ENCODE peak calls at places on chromosomes 6 and 20, in six cellular contexts. P is hepatocyte; S is substantia nigra; Z is activated T-helper 1 cell treated with anti-CD3 and anti-CD28 coated beads, Interleukin-2, amount 50 U/mL, for 16 hours; K is memory B cell; J is SK-MEL-5. Y is an unnamed sample.
A peak's percentile ranks its signal among the peaks of the same experiment; 100 is the strongest.

GRCh38 chr6:107784669-107785068 is 39.4 kb downstream of the SCML4 start:
- DNase-seq in Z (no peak), S (no peak), J (no peak), P (no peak), K (no peak), Y (no peak)

GRCh38 chr6:106194949-106195919 is 109.1 kb downstream of the PRDM1 start:
- DNase-seq in P (no peak), J (peak; percentile 36), S (no peak), K (no peak), Z (no peak), Y (no peak)

GRCh38 chr20:53849471-53850059 is 220.8 kb downstream of the BCAS1 start:
- DNase-seq in P (no peak), S (no peak), Z (no peak), J (no peak), K (no peak), Y (no peak)

GRCh38 chr6:41736800-41737555 is 1.6 kb upstream of the TFEB start:
- DNase-seq in J (no peak), P (no peak), Z (no peak), S (no peak), K (no peak), Y (no peak)

GRCh38 chr6:3229566-3230274 is 2.3 kb upstream of the TUBB2B start:
- DNase-seq in S (peak; percentile 46), P (peak; percentile 54), J (no peak), Z (no peak), K (peak; percentile 40), Y (peak; percentile 50)

GRCh38 chr6:13766201-13766634 is 48.1 kb downstream of the MCUR1 start:
- DNase-seq in K (no peak), S (no peak), Z (no peak), P (peak; percentile 24), J (peak; percentile 44), Y (no peak)

GRCh38 chr6:17278289-17279061 is 2.7 kb upstream of the RBM24 start:
- DNase-seq in P (no peak), J (no peak), Z (no peak), S (no peak), K (no peak), Y (no peak)

GRCh38 chr6:7373739-7374138 is 15.8 kb downstream of the CAGE1 start:
- DNase-seq in S (no peak), J (no peak), P (no peak), Z (no peak), K (no peak), Y (no peak)

GRCh38 chr20:19864130-19864529 is 106.1 kb downstream of the RIN2 start:
- DNase-seq in S (no peak), P (no peak), Z (no peak), K (no peak), J (no peak), Y (no peak)

GRCh38 chr20:46406986-46407670 is 713 bp upstream of the ELMO2 start:
- DNase-seq in K (no peak), J (no peak), P (peak; percentile 70), Z (peak; percentile 77), S (peak; percentile 56), Y (no peak)

GRCh38 chr6:7136859-7137334 is 29.1 kb downstream of the RREB1 start:
- DNase-seq in K (peak; percentile 42), J (no peak), P (no peak), Z (no peak), S (no peak), Y (no peak)

GRCh38 chr6:34986845-34987246 is 97.8 kb downstream of the ANKS1A start:
- DNase-seq in J (peak; percentile 91), K (peak; percentile 34), S (peak; percentile 72), Z (peak; percentile 17), P (peak; percentile 93), Y (peak; percentile 23)

GRCh38 chr6:6635869-6636268 is 47.3 kb downstream of the LY86 start:
- DNase-seq in J (no peak), K (no peak), Z (no peak), P (no peak), S (no peak), Y (no peak)

GRCh38 chr20:32238483-32239425 is 31.1 kb downstream of the POFUT1 start:
- DNase-seq in J (no peak), S (no peak), P (no peak), Z (no peak), K (no peak), Y (no peak)

GRCh38 chr6:126015869-126016268 is 29.5 kb downstream of the TRMT11 start:
- DNase-seq in Z (no peak), S (no peak), J (peak; percentile 2), P (no peak), K (no peak), Y (no peak)

GRCh38 chr6:32854376-32855178 is 585 bp downstream of the PSMB9 start:
- DNase-seq in S (peak; percentile 48), P (peak; percentile 30), J (peak; percentile 44), K (no peak), Z (peak; percentile 40), Y (no peak)

GRCh38 chr6:106927531-106928398 is 46.8 kb downstream of the CD24 start:
- DNase-seq in S (no peak), K (peak; percentile 31), Z (no peak), J (peak; percentile 18), P (peak; percentile 79), Y (no peak)

GRCh38 chr6:26224940-26225847 is 138.0 kb downstream of the HFE start:
- DNase-seq in P (peak; percentile 85), K (no peak), S (peak; percentile 38), Z (no peak), J (no peak), Y (no peak)

GRCh38 chr6:148999501-148999900 is 252.7 kb downstream of the UST start:
- DNase-seq in P (no peak), J (no peak), K (no peak), Z (no peak), S (no peak), Y (no peak)

GRCh38 chr6:73285674-73286283 is 22.8 kb upstream of the KHDC1 start:
- DNase-seq in K (no peak), J (peak; percentile 66), Z (no peak), S (peak; percentile 7), P (peak; percentile 57), Y (no peak)

GRCh38 chr20:10249048-10249770 is 30.6 kb downstream of the SNAP25 start:
- DNase-seq in J (no peak), Z (no peak), S (no peak), K (no peak), P (no peak), Y (no peak)

GRCh38 chr6:131136021-131136847 is 967 bp downstream of the AKAP7 start:
- DNase-seq in K (no peak), P (peak; percentile 32), J (peak; percentile 49), S (peak; percentile 53), Z (no peak), Y (no peak)

GRCh38 chr20:62791301-62792181 is 4.7 kb upstream of the MRGBP start:
- DNase-seq in P (peak; percentile 94), K (peak; percentile 65), S (peak; percentile 92), Z (peak; percentile 56), J (peak; percentile 96), Y (peak; percentile 65)

GRCh38 chr6:136766274-136766673 is 26.0 kb downstream of the MAP3K5 start:
- DNase-seq in P (no peak), J (no peak), Z (no peak), S (no peak), K (no peak), Y (no peak)

GRCh38 chr6:16228043-16228442 is 10.3 kb upstream of the GMPR start:
- DNase-seq in J (no peak), K (no peak), S (no peak), Z (no peak), P (no peak), Y (no peak)

GRCh38 chr6:124119591-124119990 is 315.9 kb downstream of the NKAIN2 start:
- DNase-seq in K (no peak), J (no peak), P (no peak), Z (no peak), S (no peak), Y (no peak)

GRCh38 chr6:17565399-17565798 is 34.7 kb upstream of the FAM8A1 start:
- DNase-seq in J (no peak), P (no peak), S (no peak), Z (no peak), K (no peak), Y (no peak)

GRCh38 chr6:44043036-44043478 is 84.2 kb downstream of the MRPL14 start:
- DNase-seq in J (no peak), P (peak; percentile 56), S (no peak), Z (no peak), K (no peak), Y (no peak)

GRCh38 chr6:143598466-143599080 is 79.2 kb upstream of the PHACTR2 start:
- DNase-seq in Z (no peak), J (no peak), K (no peak), P (no peak), S (no peak), Y (no peak)

GRCh38 chr6:134826889-134827737 is 122.8 kb downstream of the ALDH8A1 start:
- DNase-seq in P (no peak), S (no peak), J (peak; percentile 88), Z (no peak), K (no peak), Y (no peak)

GRCh38 chr20:6502219-6502618 is 265.3 kb upstream of the BMP2 start:
- DNase-seq in S (no peak), J (no peak), P (no peak), K (no peak), Z (no peak), Y (no peak)

GRCh38 chr6:158506577-158506976 is 53.3 kb upstream of the TMEM181 start:
- DNase-seq in J (peak; percentile 80), K (no peak), P (no peak), Z (no peak), S (no peak), Y (no peak)

GRCh38 chr6:31197559-31198305 is 27.2 kb upstream of the POU5F1 start:
- DNase-seq in J (peak; percentile 78), P (peak; percentile 90), Z (peak; percentile 88), S (peak; percentile 87), K (peak; percentile 82), Y (peak; percentile 87)